ENCODE peak calls at places on chromosome 14, in nine cellular contexts. Q is colonic mucosa; H is cardiac muscle cell; R is tibial artery; U is sigmoid colon; J is SJSA1; I is ovary; P is psoas muscle; G is CD8-positive, alpha-beta memory T cell. V is an unnamed sample. For H3K36me3, the result is how much of the 10 kb centered on the place peaks cover.

GRCh38 chr14:105840266-105841021 is 314.1 kb downstream of the TMEM121 start:
- DNase-seq in R (peak), H (no peak), Q (peak), G (no peak), P (no peak), I (no peak), J (no peak), U (peak), V (no peak)

GRCh38 chr14:32311294-32312009 is 17.6 kb upstream of the AKAP6 start:
- DNase-seq in Q (no peak), P (no peak), R (no peak), U (no peak), I (no peak), G (no peak), H (no peak), J (no peak), V (no peak)

GRCh38 chr14:104689620-104690265 is 325 bp downstream of the INF2 start:
- DNase-seq in H (peak), I (no peak), J (no peak), Q (peak), G (no peak), U (no peak), R (no peak), P (no peak), V (no peak)

GRCh38 chr14:53807108-53807507 is 149.5 kb downstream of the BMP4 start:
- DNase-seq in H (no peak), J (no peak), Q (no peak), U (no peak), G (no peak), R (no peak), P (no peak), I (no peak), V (no peak)

GRCh38 chr14:33564774-33565630 is 385.9 kb downstream of the EGLN3 start:
- DNase-seq in P (no peak), R (no peak), Q (no peak), J (peak), G (no peak), I (no peak), H (no peak), U (no peak), V (no peak)

GRCh38 chr14:49212721-49213120 is 373.5 kb downstream of the RPS29 start:
- DNase-seq in Q (no peak), J (no peak), I (no peak), H (no peak), G (no peak), P (no peak), R (no peak), U (no peak), V (no peak)

GRCh38 chr14:100671906-100672305 is 54.8 kb upstream of the DLK1 start:
- DNase-seq in H (no peak), J (no peak), U (no peak), G (no peak), P (no peak), R (no peak), I (no peak), Q (no peak), V (no peak)

GRCh38 chr14:77105118-77105517 is 7.1 kb downstream of the CIPC start:
- DNase-seq in P (no peak), R (no peak), I (no peak), Q (no peak), H (no peak), G (no peak), U (no peak), J (no peak), V (no peak)

GRCh38 chr14:92951912-92952471 is 29.0 kb downstream of the CHGA start:
- DNase-seq in P (peak), U (peak), Q (peak), H (peak), I (peak), R (peak), J (peak), G (peak), V (peak)

GRCh38 chr14:80323266-80323665 is 112.0 kb upstream of the DIO2 start:
- DNase-seq in Q (no peak), U (no peak), P (no peak), H (no peak), I (no peak), R (no peak), G (no peak), J (no peak), V (no peak)

GRCh38 chr14:67663633-67664032 is 10.8 kb downstream of the VTI1B start:
- DNase-seq in J (no peak), I (no peak), U (no peak), R (no peak), P (no peak), G (no peak), Q (no peak), H (no peak), V (no peak)

GRCh38 chr14:61484826-61485584 is 163.6 kb downstream of the PRKCH start:
- DNase-seq in H (no peak), I (no peak), J (no peak), P (no peak), R (no peak), G (no peak), U (no peak), Q (no peak), V (no peak)

GRCh38 chr14:67187210-67187609 is 2.0 kb upstream of the GARIN2 start:
- DNase-seq in Q (no peak), J (peak), I (no peak), U (no peak), H (no peak), P (no peak), R (no peak), G (no peak), V (no peak)

GRCh38 chr14:58947816-58948440 is 240.5 kb upstream of the DAAM1 start:
- DNase-seq in G (no peak), I (no peak), Q (no peak), H (peak), U (no peak), P (no peak), J (no peak), R (no peak), V (no peak)

GRCh38 chr14:23068792-23069412 is 11.6 kb upstream of the CDH24 start:
- DNase-seq in R (peak), I (peak), G (peak), Q (peak), U (peak), J (peak), H (peak), P (peak), V (no peak)

GRCh38 chr14:101509730-101510371 is 51.4 kb upstream of the DIO3 start:
- DNase-seq in P (peak), I (peak), R (no peak), H (no peak), Q (no peak), J (no peak), G (no peak), U (peak), V (peak)

GRCh38 chr14:50603565-50603964 is 43.6 kb downstream of the ATL1 start:
- DNase-seq in H (no peak), P (no peak), I (no peak), R (no peak), G (no peak), U (no peak), J (no peak), Q (no peak), V (no peak)

GRCh38 chr14:101731187-101732080 is 30.1 kb upstream of the PPP2R5C start:
- DNase-seq in U (peak), R (peak), G (peak), Q (peak), I (no peak), H (no peak), P (no peak), J (peak), V (peak)

GRCh38 chr14:98069712-98070133 is 1202.3 kb downstream of the BCL11B start:
- DNase-seq in I (no peak), H (peak), G (no peak), R (no peak), Q (no peak), J (peak), P (no peak), U (no peak), V (no peak)

GRCh38 chr14:20760950-20761349 is 7.3 kb upstream of the EDDM3B start:
- DNase-seq in U (no peak), Q (no peak), J (no peak), G (no peak), R (no peak), P (no peak), H (no peak), I (no peak), V (no peak)

GRCh38 chr14:31326111-31326510 is 94.2 kb downstream of the HEATR5A start:
- DNase-seq in I (no peak), U (no peak), R (no peak), H (no peak), J (peak), P (no peak), G (no peak), Q (no peak), V (no peak)

GRCh38 chr14:75442642-75443041 is 14.8 kb downstream of the JDP2 start:
- DNase-seq in R (no peak), Q (no peak), G (no peak), J (no peak), U (no peak), I (no peak), P (no peak), H (no peak), V (no peak)

GRCh38 chr14:54490448-54490805 is 1.6 kb upstream of the GMFB start:
- DNase-seq in J (no peak), H (no peak), Q (no peak), U (no peak), P (no peak), G (no peak), I (no peak), R (no peak), V (no peak)

GRCh38 chr14:84975503-84975902 is 554.4 kb upstream of the FLRT2 start:
- DNase-seq in R (no peak), P (no peak), I (no peak), Q (no peak), H (no peak), U (no peak), J (no peak), G (no peak), V (no peak)

GRCh38 chr14:99745307-99745951 is 47.8 kb upstream of the EML1 start:
- DNase-seq in R (no peak), I (no peak), Q (no peak), J (peak), U (no peak), P (no peak), H (no peak), G (no peak), V (peak)

GRCh38 chr14:49492151-49492550 is 94.0 kb downstream of the RPS29 start:
- DNase-seq in Q (no peak), U (no peak), P (no peak), H (no peak), J (no peak), R (no peak), G (no peak), I (no peak), V (no peak)

GRCh38 chr14:73740921-73741326 is 26.7 kb upstream of the PNMA1 start:
- DNase-seq in P (peak), Q (peak), H (no peak), J (no peak), U (peak), G (no peak), I (peak), R (peak), V (peak)

GRCh38 chr14:81655423-81656314 is 122.0 kb upstream of the SEL1L start:
- DNase-seq in I (no peak), G (no peak), Q (no peak), H (no peak), P (no peak), R (no peak), U (no peak), J (no peak), V (no peak)

GRCh38 chr14:101916816-101917412 is 47.5 kb upstream of the DYNC1H1 start:
- DNase-seq in J (no peak), Q (no peak), R (no peak), H (no peak), P (no peak), U (no peak), I (no peak), G (no peak), V (no peak)

GRCh38 chr14:60125918-60126317 is 34.2 kb downstream of the PCNX4 start:
- DNase-seq in P (no peak), J (no peak), Q (no peak), U (no peak), H (no peak), G (no peak), I (no peak), R (no peak), V (no peak)
- H3K36me3 ChIP-seq in P (half or more), J (half or more), Q (under half), U (under half), H (half or more), G (under half), I (under half), R (half or more), V (half or more)

DNA sequence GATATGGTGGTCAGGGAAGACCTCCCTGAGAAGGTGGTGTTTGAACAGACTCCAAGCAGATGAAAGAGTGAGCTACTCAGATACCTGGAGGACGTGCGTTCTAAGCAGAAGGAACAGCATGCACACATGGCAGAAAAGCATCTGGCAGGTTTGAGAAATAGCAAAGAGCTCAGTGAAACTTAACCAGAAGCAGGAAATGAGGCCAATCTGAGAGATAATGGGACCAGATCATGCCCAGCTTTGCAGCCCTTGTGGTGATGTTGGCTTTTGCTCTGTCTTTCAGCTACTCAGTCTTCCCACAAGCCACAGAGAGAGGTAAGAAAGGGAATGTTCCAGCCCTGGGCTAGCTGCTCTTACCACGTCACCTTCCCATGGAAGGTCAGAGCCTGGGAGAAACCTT is 176.3 kb upstream of the GSC start:
- DNase-seq in H (no peak), I (no peak), U (no peak), G (peak), Q (no peak), J (no peak), P (no peak), R (no peak), V (no peak)
- H3K36me3 ChIP-seq in H (under half), I (under half), U (under half), G (under half), Q (under half), J (under half), P (under half), R (under half), V (under half)

GRCh38 chr14:102983496-102983895 is 61.0 kb downstream of the AMN start:
- DNase-seq in G (no peak), I (no peak), P (no peak), H (no peak), Q (no peak), U (peak), J (no peak), R (no peak), V (no peak)
- H3K36me3 ChIP-seq in G (under half), I (under half), P (half or more), H (under half), Q (under half), U (half or more), J (half or more), R (half or more), V (half or more)

GRCh38 chr14:91288876-91289275 is 44.4 kb upstream of the GPR68 start:
- DNase-seq in Q (no peak), H (no peak), R (no peak), G (no peak), P (no peak), J (no peak), U (no peak), I (no peak), V (peak)
- H3K36me3 ChIP-seq in Q (under half), H (under half), R (under half), G (half or more), P (under half), J (under half), U (under half), I (under half), V (half or more)